ENCODE peak calls at places on chromosomes 12 and 14, in four cellular contexts. N, H, L and D are unnamed samples.

GRCh38 chr12:49190317-49190716 is 1.4 kb upstream of the TUBA1A start:
- DNase-seq in L (no peak), H (no peak), N (no peak), D (no peak)

GRCh38 chr12:117564885-117565284 is 203.5 kb upstream of the NOS1 start:
- DNase-seq in L (no peak), H (no peak), N (no peak), D (no peak)

GRCh38 chr12:128467882-128468281 is 200.9 kb downstream of the TMEM132C start:
- DNase-seq in H (no peak), N (no peak), L (no peak), D (no peak)

GRCh38 chr14:38873923-38874612 is 229.0 kb downstream of the SEC23A start:
- DNase-seq in L (peak; percentile 6), N (no peak), H (no peak), D (no peak)

GRCh38 chr12:130871286-130872178 is at the start of gene RAN:
- DNase-seq in N (peak; percentile 88), L (peak; percentile 85), H (peak; percentile 89), D (peak; percentile 90)

GRCh38 chr12:18898469-18898868 is 160.6 kb downstream of the CAPZA3 start:
- DNase-seq in N (no peak), L (no peak), H (no peak), D (no peak)

GRCh38 chr12:108793756-108794441 is 62.6 kb upstream of the CORO1C start:
- DNase-seq in L (no peak), N (no peak), H (no peak), D (no peak)

GRCh38 chr14:31937730-31938346 is 139.3 kb upstream of the ARHGAP5 start:
- DNase-seq in N (no peak), H (peak; percentile 13), L (no peak), D (no peak)

GRCh38 chr14:74756326-74756725 is 6.8 kb upstream of the YLPM1 start:
- DNase-seq in L (no peak), H (no peak), N (no peak), D (no peak)

GRCh38 chr12:42568952-42569916 is 20.3 kb downstream of the PRICKLE1 start:
- DNase-seq in L (peak; percentile 66), H (no peak), N (no peak), D (peak; percentile 41)

GRCh38 chr14:56189306-56189705 is 71.1 kb downstream of the PELI2 start:
- DNase-seq in N (no peak), L (no peak), H (no peak), D (no peak)

GRCh38 chr12:56128669-56129209 is 672 bp downstream of the ESYT1 start:
- DNase-seq in N (no peak), L (no peak), H (no peak), D (no peak)

GRCh38 chr12:82857911-82858533 is 171.3 kb downstream of the TMTC2 start:
- DNase-seq in N (no peak), L (no peak), H (no peak), D (no peak)

GRCh38 chr12:108690799-108691153 is 40.5 kb downstream of the CORO1C start:
- DNase-seq in L (no peak), N (no peak), H (no peak), D (no peak)

GRCh38 chr12:54723653-54724256 is 75.6 kb upstream of the DCD start:
- DNase-seq in N (no peak), H (no peak), L (peak; percentile 67), D (peak; percentile 22)

GRCh38 chr12:105601158-105601557 is 270.7 kb downstream of the C12orf75 start:
- DNase-seq in L (no peak), N (no peak), H (no peak), D (no peak)

GRCh38 chr12:19946549-19946948 is 421.8 kb upstream of the PDE3A start:
- DNase-seq in N (no peak), H (no peak), L (no peak), D (no peak)

GRCh38 chr12:45585522-45586230 is 143.8 kb upstream of the ARID2 start:
- DNase-seq in H (no peak), N (no peak), L (no peak), D (no peak)

GRCh38 chr12:4037747-4038312 is 164.6 kb upstream of the PARP11 start:
- DNase-seq in L (peak; percentile 41), N (no peak), H (no peak), D (no peak)

GRCh38 chr14:90418053-90418452 is 21.2 kb downstream of the CALM1 start:
- DNase-seq in L (no peak), N (no peak), H (no peak), D (no peak)

GRCh38 chr12:49253033-49253623 is 11.8 kb upstream of the TUBA1C start:
- DNase-seq in H (no peak), N (no peak), L (no peak), D (no peak)

GRCh38 chr14:75543786-75544185 is 21.5 kb downstream of the BATF start:
- DNase-seq in N (no peak), L (no peak), H (no peak), D (no peak)

GRCh38 chr14:81193924-81194633 is 26.7 kb downstream of the GTF2A1 start:
- DNase-seq in L (no peak), N (no peak), H (no peak), D (no peak)

GRCh38 chr12:4243098-4243795 is 30.3 kb upstream of the CCND2 start:
- DNase-seq in N (no peak), H (no peak), L (peak; percentile 76), D (no peak)

GRCh38 chr14:36583242-36584166 is 1.1 kb upstream of the NKX2-8 start:
- DNase-seq in H (no peak), L (no peak), N (no peak), D (no peak)

GRCh38 chr14:100535287-100536131 is 51.7 kb downstream of the BEGAIN start:
- DNase-seq in H (no peak), N (no peak), L (no peak), D (peak; percentile 6)

GRCh38 chr12:42564540-42564939 is 25.0 kb downstream of the PRICKLE1 start:
- DNase-seq in N (no peak), L (no peak), H (no peak), D (no peak)

GRCh38 chr14:30573203-30573814 is 14.4 kb downstream of the G2E3 start:
- DNase-seq in L (no peak), N (no peak), H (no peak), D (no peak)

GRCh38 chr14:33931439-33931838 is 19.4 kb downstream of the EGLN3 start:
- DNase-seq in L (no peak), N (no peak), H (no peak), D (no peak)

GRCh38 chr14:44530482-44530881 is 23.4 kb upstream of the FSCB start:
- DNase-seq in L (no peak), H (no peak), N (no peak), D (no peak)

GRCh38 chr12:132449565-132450390 is 40.2 kb upstream of the FBRSL1 start:
- DNase-seq in H (no peak), L (no peak), N (no peak), D (peak; percentile 60)

GRCh38 chr14:52112336-52113018 is 43.6 kb upstream of the NID2 start:
- DNase-seq in L (no peak), N (no peak), H (no peak), D (no peak)

GRCh38 chr12:108699955-108700563 is 31.3 kb downstream of the CORO1C start:
- DNase-seq in H (no peak), L (peak; percentile 65), N (no peak), D (no peak)